ENCODE peak calls at places on chromosomes 11 and 22, in four cellular contexts. One of them, this sample, is unnamed.

GRCh38 chr11:66417000-66417399 is 3.8 kb upstream of the NPAS4 start:
- DNase-seq in GM23338: peak; percentile 61
- DNase-seq in spleen: no peak
- DNase-seq in transverse colon: no peak
- DNase-seq in this sample: no peak

GRCh38 chr11:17379383-17380180 is 8.9 kb downstream of the KCNJ11 start:
- DNase-seq in transverse colon: no peak
- DNase-seq in GM23338: no peak
- DNase-seq in spleen: no peak
- DNase-seq in this sample: no peak

GRCh38 chr11:119942021-119942420 is 195.9 kb downstream of the TRIM29 start:
- DNase-seq in spleen: no peak
- DNase-seq in GM23338: peak; percentile 57
- DNase-seq in transverse colon: no peak
- DNase-seq in this sample: no peak

GRCh38 chr11:416757-417621 is 2.2 kb upstream of the SIGIRR start:
- DNase-seq in transverse colon: peak; percentile 80
- DNase-seq in GM23338: peak; percentile 93
- DNase-seq in spleen: peak; percentile 93
- DNase-seq in this sample: no peak

GRCh38 chr11:35735903-35736302 is 73.3 kb downstream of the TRIM44 start:
- DNase-seq in GM23338: no peak
- DNase-seq in transverse colon: no peak
- DNase-seq in spleen: no peak
- DNase-seq in this sample: no peak

GRCh38 chr11:46492540-46492939 is 101.0 kb upstream of the CHRM4 start:
- DNase-seq in spleen: no peak
- DNase-seq in GM23338: no peak
- DNase-seq in transverse colon: peak; percentile 74
- DNase-seq in this sample: no peak

GRCh38 chr22:48646216-48646925 is 1181.3 kb downstream of the BRD1 start:
- DNase-seq in transverse colon: no peak
- DNase-seq in spleen: no peak
- DNase-seq in GM23338: no peak
- DNase-seq in this sample: no peak

GRCh38 chr11:100827934-100828661 is 141.0 kb downstream of the ARHGAP42 start:
- DNase-seq in GM23338: peak; percentile 68
- DNase-seq in transverse colon: no peak
- DNase-seq in spleen: no peak
- DNase-seq in this sample: no peak

GRCh38 chr11:67667490-67668190 is 6.8 kb downstream of the ALDH3B2 start:
- DNase-seq in spleen: peak; percentile 75
- DNase-seq in GM23338: no peak
- DNase-seq in transverse colon: no peak
- DNase-seq in this sample: no peak

GRCh38 chr22:45246060-45246985 is 5.6 kb upstream of the KIAA0930 start:
- DNase-seq in GM23338: no peak
- DNase-seq in spleen: no peak
- DNase-seq in transverse colon: peak; percentile 79
- DNase-seq in this sample: peak; percentile 71

GRCh38 chr11:3021125-3021524 is 29.0 kb upstream of the NAP1L4 start:
- DNase-seq in GM23338: peak; percentile 78
- DNase-seq in transverse colon: peak; percentile 61
- DNase-seq in spleen: no peak
- DNase-seq in this sample: no peak

DNA sequence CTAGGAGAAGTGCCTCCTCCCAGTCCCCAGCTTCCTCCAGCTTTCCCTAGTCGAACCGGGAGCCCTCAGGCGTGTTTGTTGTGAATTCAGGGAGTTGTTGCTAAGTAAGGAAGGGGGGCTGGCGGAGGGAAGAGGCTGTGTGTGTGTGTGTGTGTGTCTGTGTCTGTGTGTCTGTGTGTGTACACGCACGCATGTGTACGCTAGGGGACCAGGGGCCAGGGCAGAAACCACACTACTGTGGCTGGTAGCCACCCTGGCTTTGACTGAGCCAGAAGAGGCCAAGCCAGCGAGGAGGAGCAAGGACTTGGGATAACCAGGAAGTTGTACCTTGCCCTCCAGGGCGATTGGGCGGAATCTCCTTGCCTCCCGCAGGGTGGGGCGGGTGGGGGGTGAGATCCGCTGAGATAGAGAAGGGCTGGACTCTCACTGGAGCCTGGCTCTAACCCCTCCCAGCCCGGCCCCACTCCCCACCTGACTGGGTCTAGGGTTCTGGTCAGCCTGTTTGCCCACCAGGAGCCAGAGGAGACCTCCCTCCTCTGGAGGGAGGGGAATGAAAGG is 7.5 kb downstream of the BCL9L start:
- DNase-seq in GM23338: peak; percentile 85
- DNase-seq in spleen: peak; percentile 80
- DNase-seq in transverse colon: peak; percentile 92
- DNase-seq in this sample: no peak
- TF ChIP-seq POLR2AphosphoS5 in GM23338: no peak
- TF ChIP-seq POLR2AphosphoS5 in spleen: peak; percentile 17
- TF ChIP-seq POLR2AphosphoS5 in transverse colon: peak; percentile 52
- TF ChIP-seq POLR2AphosphoS5 in this sample: peak; percentile 17

GRCh38 chr11:102430158-102430836 is 22.3 kb downstream of the TMEM123 start:
- DNase-seq in spleen: no peak
- DNase-seq in transverse colon: no peak
- DNase-seq in GM23338: no peak
- DNase-seq in this sample: no peak
- TF ChIP-seq POLR2AphosphoS5 in spleen: no peak
- TF ChIP-seq POLR2AphosphoS5 in transverse colon: no peak
- TF ChIP-seq POLR2AphosphoS5 in GM23338: no peak
- TF ChIP-seq POLR2AphosphoS5 in this sample: no peak

GRCh38 chr11:62471603-62472002 is 52.8 kb downstream of the SCGB1A1 start:
- DNase-seq in transverse colon: no peak
- DNase-seq in GM23338: no peak
- DNase-seq in spleen: no peak
- DNase-seq in this sample: no peak

GRCh38 chr11:62468577-62468976 is 49.7 kb downstream of the SCGB1A1 start:
- DNase-seq in transverse colon: no peak
- DNase-seq in GM23338: no peak
- DNase-seq in spleen: no peak
- DNase-seq in this sample: no peak

GRCh38 chr11:62477927-62478326 is 59.1 kb downstream of the SCGB1A1 start:
- DNase-seq in GM23338: no peak
- DNase-seq in spleen: no peak
- DNase-seq in transverse colon: no peak
- DNase-seq in this sample: no peak

GRCh38 chr11:62466444-62466843 is 47.6 kb downstream of the SCGB1A1 start:
- DNase-seq in spleen: no peak
- DNase-seq in GM23338: no peak
- DNase-seq in transverse colon: no peak
- DNase-seq in this sample: no peak

GRCh38 chr11:62472063-62472884 is 53.4 kb downstream of the SCGB1A1 start:
- DNase-seq in GM23338: no peak
- DNase-seq in spleen: no peak
- DNase-seq in transverse colon: peak; percentile 51
- DNase-seq in this sample: no peak
- TF ChIP-seq POLR2AphosphoS5 in GM23338: no peak
- TF ChIP-seq POLR2AphosphoS5 in spleen: no peak
- TF ChIP-seq POLR2AphosphoS5 in transverse colon: peak; percentile 93
- TF ChIP-seq POLR2AphosphoS5 in this sample: no peak

GRCh38 chr22:40758390-40758789 is 60.8 kb downstream of the SLC25A17 start:
- DNase-seq in transverse colon: no peak
- DNase-seq in spleen: no peak
- DNase-seq in GM23338: no peak
- DNase-seq in this sample: no peak
- TF ChIP-seq POLR2AphosphoS5 in transverse colon: no peak
- TF ChIP-seq POLR2AphosphoS5 in spleen: no peak
- TF ChIP-seq POLR2AphosphoS5 in GM23338: no peak
- TF ChIP-seq POLR2AphosphoS5 in this sample: no peak

DNA sequence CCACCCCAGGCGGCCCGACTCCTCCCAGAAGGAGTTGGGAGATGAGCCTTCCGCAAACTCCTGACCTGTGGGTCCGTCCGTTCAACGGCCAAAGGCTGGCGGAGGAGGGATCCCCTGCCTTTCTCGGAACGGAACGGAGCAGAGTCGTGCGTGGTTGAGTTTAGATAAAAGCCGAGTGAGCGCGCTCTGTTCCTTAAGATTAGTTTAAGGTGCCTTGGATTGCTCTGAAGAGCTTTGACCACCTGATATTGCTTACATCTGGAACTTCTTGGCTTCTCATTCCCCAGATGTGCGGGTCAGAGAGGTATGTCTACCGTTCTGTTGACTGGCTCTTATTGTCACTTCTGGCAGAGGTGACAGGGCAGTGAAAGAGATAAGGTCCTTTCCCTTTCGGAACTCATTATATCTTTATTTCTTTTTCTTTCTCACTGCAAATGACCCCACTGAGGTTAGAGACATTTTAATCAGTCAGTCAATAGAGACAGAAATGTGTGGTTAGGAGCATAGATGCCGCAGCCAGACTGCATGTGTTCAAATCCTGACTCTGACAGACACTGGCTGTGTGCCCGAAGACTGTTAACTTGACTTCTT is at the start of gene TRIM6:
- DNase-seq in GM23338: peak; percentile 86
- DNase-seq in transverse colon: peak; percentile 52
- DNase-seq in spleen: peak; percentile 84
- DNase-seq in this sample: no peak
- TF ChIP-seq POLR2AphosphoS5 in GM23338: peak; percentile 45
- TF ChIP-seq POLR2AphosphoS5 in transverse colon: no peak
- TF ChIP-seq POLR2AphosphoS5 in spleen: peak; percentile 49
- TF ChIP-seq POLR2AphosphoS5 in this sample: peak; percentile 74

GRCh38 chr11:85945788-85946187 is 90.6 kb downstream of the CCDC83 start:
- DNase-seq in transverse colon: no peak
- DNase-seq in GM23338: no peak
- DNase-seq in spleen: no peak
- DNase-seq in this sample: no peak

GRCh38 chr11:85949798-85950197 is 94.6 kb downstream of the CCDC83 start:
- DNase-seq in GM23338: no peak
- DNase-seq in spleen: no peak
- DNase-seq in transverse colon: no peak
- DNase-seq in this sample: no peak

GRCh38 chr11:85946221-85946620 is 91.0 kb downstream of the CCDC83 start:
- DNase-seq in transverse colon: no peak
- DNase-seq in GM23338: no peak
- DNase-seq in spleen: no peak
- DNase-seq in this sample: no peak

GRCh38 chr11:85948884-85949283 is 93.7 kb downstream of the CCDC83 start:
- DNase-seq in spleen: no peak
- DNase-seq in transverse colon: no peak
- DNase-seq in GM23338: no peak
- DNase-seq in this sample: no peak

DNA sequence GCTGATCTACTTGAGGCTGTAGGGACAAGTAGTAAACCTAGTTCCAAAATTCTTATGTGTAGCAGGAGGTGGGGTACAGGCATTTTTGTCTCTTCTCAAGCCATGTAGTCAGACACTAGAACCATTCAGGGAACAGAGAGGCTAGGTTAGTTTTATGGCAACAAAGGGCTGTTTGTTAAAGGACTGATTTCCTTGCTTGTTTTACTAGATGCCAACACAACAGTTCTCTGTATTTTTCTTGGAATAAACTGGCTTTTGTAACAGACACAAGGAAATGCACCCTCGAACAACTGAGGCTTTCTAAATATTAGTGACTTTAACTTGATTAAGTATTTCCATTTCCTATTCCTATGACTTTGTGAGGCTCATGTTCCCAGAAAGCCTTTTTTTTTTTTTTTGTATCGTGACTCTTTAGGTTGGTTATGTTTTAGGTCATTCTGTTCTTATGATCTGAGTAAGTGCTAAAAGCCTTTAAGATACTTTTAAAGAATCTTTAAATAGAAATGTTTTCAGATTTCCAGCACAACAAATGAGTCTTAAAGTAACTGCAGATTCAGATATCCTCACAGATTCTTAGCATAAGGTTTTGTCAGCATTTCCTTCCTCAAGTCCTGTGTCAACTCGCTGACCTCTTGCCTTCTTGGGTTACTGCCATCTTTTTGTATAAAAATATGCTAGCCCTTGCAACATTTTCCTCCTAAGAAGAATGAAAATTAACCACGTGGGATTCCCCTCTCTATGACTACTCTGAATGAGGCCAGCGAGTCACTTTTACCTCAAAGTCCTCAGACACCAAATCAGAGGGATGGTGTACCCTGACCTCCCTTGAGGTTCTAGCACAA is 92.5 kb downstream of the CCDC83 start:
- DNase-seq in transverse colon: no peak
- DNase-seq in spleen: no peak
- DNase-seq in GM23338: no peak
- DNase-seq in this sample: peak; percentile 28
- TF ChIP-seq POLR2AphosphoS5 in transverse colon: no peak
- TF ChIP-seq POLR2AphosphoS5 in spleen: no peak
- TF ChIP-seq POLR2AphosphoS5 in GM23338: no peak
- TF ChIP-seq POLR2AphosphoS5 in this sample: no peak

GRCh38 chr11:125346565-125347260 is 149.4 kb downstream of the FEZ1 start:
- DNase-seq in GM23338: no peak
- DNase-seq in transverse colon: no peak
- DNase-seq in spleen: peak; percentile 36
- DNase-seq in this sample: no peak
- TF ChIP-seq POLR2AphosphoS5 in GM23338: no peak
- TF ChIP-seq POLR2AphosphoS5 in transverse colon: no peak
- TF ChIP-seq POLR2AphosphoS5 in spleen: no peak
- TF ChIP-seq POLR2AphosphoS5 in this sample: no peak

GRCh38 chr22:17920145-17920605 is 104.2 kb downstream of the MICAL3 start:
- DNase-seq in spleen: peak; percentile 81
- DNase-seq in GM23338: peak; percentile 69
- DNase-seq in transverse colon: peak; percentile 79
- DNase-seq in this sample: no peak
- TF ChIP-seq POLR2AphosphoS5 in spleen: peak; percentile 52
- TF ChIP-seq POLR2AphosphoS5 in GM23338: no peak
- TF ChIP-seq POLR2AphosphoS5 in transverse colon: no peak
- TF ChIP-seq POLR2AphosphoS5 in this sample: no peak

GRCh38 chr11:44950625-44951472 is at the start of gene TP53I11:
- DNase-seq in spleen: peak; percentile 95
- DNase-seq in GM23338: no peak
- DNase-seq in transverse colon: peak; percentile 87
- DNase-seq in this sample: no peak
- TF ChIP-seq POLR2AphosphoS5 in spleen: peak; percentile 87
- TF ChIP-seq POLR2AphosphoS5 in GM23338: no peak
- TF ChIP-seq POLR2AphosphoS5 in transverse colon: peak; percentile 50
- TF ChIP-seq POLR2AphosphoS5 in this sample: no peak